ENCODE peak calls at places on chromosomes 16 and 17, in four cellular contexts. One of them, this sample, is unnamed.

GRCh38 chr17:41537614-41537954 is 9.5 kb upstream of the KRT19 start:
- DNase-seq in A549: no peak
- DNase-seq in effector memory CD8-positive, alpha-beta T cell: no peak
- DNase-seq in dorsolateral prefrontal cortex: no peak
- DNase-seq in this sample: no peak

GRCh38 chr16:19517424-19518089 is 4.3 kb downstream of the GDE1 start:
- DNase-seq in dorsolateral prefrontal cortex: no peak
- DNase-seq in A549: peak
- DNase-seq in effector memory CD8-positive, alpha-beta T cell: no peak
- DNase-seq in this sample: no peak

GRCh38 chr16:88292007-88292940 is 90.5 kb upstream of the ZNF469 start:
- DNase-seq in dorsolateral prefrontal cortex: no peak
- DNase-seq in A549: no peak
- DNase-seq in effector memory CD8-positive, alpha-beta T cell: no peak
- DNase-seq in this sample: no peak

GRCh38 chr17:29570521-29570920 is 2.0 kb downstream of the TP53I13 start:
- DNase-seq in dorsolateral prefrontal cortex: peak
- DNase-seq in effector memory CD8-positive, alpha-beta T cell: no peak
- DNase-seq in A549: no peak
- DNase-seq in this sample: no peak

GRCh38 chr17:79549111-79549915 is 61.5 kb downstream of the RBFOX3 start:
- DNase-seq in dorsolateral prefrontal cortex: no peak
- DNase-seq in A549: no peak
- DNase-seq in effector memory CD8-positive, alpha-beta T cell: no peak
- DNase-seq in this sample: no peak

GRCh38 chr17:74200112-74200511 is 3.4 kb upstream of the RPL38 start:
- DNase-seq in effector memory CD8-positive, alpha-beta T cell: no peak
- DNase-seq in dorsolateral prefrontal cortex: no peak
- DNase-seq in A549: no peak
- DNase-seq in this sample: no peak

GRCh38 chr16:745739-746138 is 4.9 kb upstream of the CIAO3 start:
- DNase-seq in effector memory CD8-positive, alpha-beta T cell: no peak
- DNase-seq in dorsolateral prefrontal cortex: no peak
- DNase-seq in A549: no peak
- DNase-seq in this sample: no peak

GRCh38 chr16:24717411-24717810 is 12.0 kb upstream of the TNRC6A start:
- DNase-seq in effector memory CD8-positive, alpha-beta T cell: no peak
- DNase-seq in A549: no peak
- DNase-seq in dorsolateral prefrontal cortex: no peak
- DNase-seq in this sample: no peak

GRCh38 chr16:71854369-71854948 is 8.7 kb downstream of the ATXN1L start:
- DNase-seq in dorsolateral prefrontal cortex: no peak
- DNase-seq in A549: no peak
- DNase-seq in effector memory CD8-positive, alpha-beta T cell: no peak
- DNase-seq in this sample: no peak

GRCh38 chr16:69618307-69618706 is 52.5 kb downstream of the NFAT5 start:
- DNase-seq in dorsolateral prefrontal cortex: no peak
- DNase-seq in A549: no peak
- DNase-seq in effector memory CD8-positive, alpha-beta T cell: no peak
- DNase-seq in this sample: no peak

GRCh38 chr17:7318121-7318860 is 3.1 kb upstream of the GPS2 start:
- DNase-seq in effector memory CD8-positive, alpha-beta T cell: no peak
- DNase-seq in dorsolateral prefrontal cortex: no peak
- DNase-seq in A549: no peak
- DNase-seq in this sample: no peak

GRCh38 chr17:43661699-43662431 is at the start of gene MEOX1:
- DNase-seq in dorsolateral prefrontal cortex: no peak
- DNase-seq in effector memory CD8-positive, alpha-beta T cell: no peak
- DNase-seq in A549: no peak
- DNase-seq in this sample: no peak

GRCh38 chr17:35684046-35684802 is 47.2 kb upstream of the RASL10B start:
- DNase-seq in effector memory CD8-positive, alpha-beta T cell: no peak
- DNase-seq in dorsolateral prefrontal cortex: no peak
- DNase-seq in A549: peak
- DNase-seq in this sample: no peak

GRCh38 chr17:16491131-16491702 is 776 bp downstream of the LRRC75A start:
- DNase-seq in effector memory CD8-positive, alpha-beta T cell: peak
- DNase-seq in dorsolateral prefrontal cortex: no peak
- DNase-seq in A549: no peak
- DNase-seq in this sample: no peak

GRCh38 chr17:47165137-47165536 is 24.0 kb downstream of the CDC27 start:
- DNase-seq in effector memory CD8-positive, alpha-beta T cell: no peak
- DNase-seq in dorsolateral prefrontal cortex: no peak
- DNase-seq in A549: no peak
- DNase-seq in this sample: no peak

GRCh38 chr17:8318536-8318935 is 8.5 kb downstream of the ARHGEF15 start:
- DNase-seq in dorsolateral prefrontal cortex: no peak
- DNase-seq in effector memory CD8-positive, alpha-beta T cell: no peak
- DNase-seq in A549: no peak
- DNase-seq in this sample: no peak

GRCh38 chr17:14061666-14062560 is 7.4 kb upstream of the COX10 start:
- DNase-seq in dorsolateral prefrontal cortex: no peak
- DNase-seq in effector memory CD8-positive, alpha-beta T cell: no peak
- DNase-seq in A549: no peak
- DNase-seq in this sample: no peak

GRCh38 chr16:75288596-75289120 is 37.2 kb upstream of the BCAR1 start:
- DNase-seq in effector memory CD8-positive, alpha-beta T cell: peak
- DNase-seq in A549: no peak
- DNase-seq in dorsolateral prefrontal cortex: no peak
- DNase-seq in this sample: no peak

This sample was measured in body of pancreas.